ENCODE peak calls at places on chromosome 12, in ten cellular contexts. A is HT-29; K is DMS79; B is iPS DF 6.9; M is WTC11; O is ACHN; H is T47D; N is stimulated activated effector memory CD8-positive, alpha-beta T cell treated with anti-CD3 and anti-CD28 coated beads, Interleukin-12 subunit alpha, Interleukin-12 subunit beta, amount 100 ng/mL, for 72 hours; D is iPS-NIHi11; R is RWPE1. T is an unnamed sample.

GRCh38 chr12:101407438-101408345 is at the start of gene ARL1:
- DNase-seq in A (peak; percentile 91), K (peak; percentile 78), B (peak; percentile 60), M (peak; percentile 73), O (peak; percentile 94), H (peak; percentile 91), N (peak; percentile 80), D (peak; percentile 86), R (peak; percentile 81), T (peak; percentile 93)

GRCh38 chr12:43132291-43132690 is 419.7 kb downstream of the ADAMTS20 start:
- DNase-seq in A (no peak), K (no peak), B (no peak), M (no peak), O (no peak), H (no peak), N (no peak), D (no peak), R (no peak), T (no peak)

GRCh38 chr12:126093911-126094310 is 1028.7 kb downstream of the AACS start:
- DNase-seq in A (peak; percentile 43), K (no peak), B (peak; percentile 35), M (no peak), O (no peak), H (no peak), N (no peak), D (no peak), R (peak; percentile 47), T (no peak)

GRCh38 chr12:101697197-101697929 is at the start of gene CHPT1:
- DNase-seq in A (peak; percentile 31), K (peak; percentile 66), B (peak; percentile 37), M (peak; percentile 75), O (peak; percentile 64), H (peak; percentile 72), N (peak; percentile 58), D (peak; percentile 89), R (peak; percentile 43), T (peak; percentile 55)

GRCh38 chr12:114512351-114512750 is 106.4 kb upstream of the TBX5 start:
- DNase-seq in A (no peak), K (no peak), B (no peak), M (no peak), O (no peak), H (no peak), N (no peak), D (no peak), R (no peak), T (no peak)

GRCh38 chr12:57454566-57455373 is at the start of gene INHBE:
- DNase-seq in A (peak; percentile 22), K (peak; percentile 59), B (no peak), M (peak; percentile 96), O (no peak), H (no peak), N (no peak), D (peak; percentile 80), R (no peak), T (peak; percentile 82)

GRCh38 chr12:42696424-42697149 is 107.0 kb upstream of the PRICKLE1 start:
- DNase-seq in A (no peak), K (no peak), B (no peak), M (no peak), O (no peak), H (no peak), N (no peak), D (no peak), R (no peak), T (no peak)

GRCh38 chr12:31386364-31386777 is 60.4 kb upstream of the SINHCAF start:
- DNase-seq in A (no peak), K (no peak), B (peak; percentile 94), M (peak; percentile 80), O (no peak), H (no peak), N (no peak), D (peak; percentile 81), R (no peak), T (no peak)

GRCh38 chr12:54431911-54432814 is 13.1 kb upstream of the ITGA5 start:
- DNase-seq in A (no peak), K (no peak), B (no peak), M (peak; percentile 60), O (no peak), H (no peak), N (no peak), D (peak; percentile 72), R (peak; percentile 93), T (no peak)

GRCh38 chr12:60148109-60148508 is 552.3 kb downstream of the SLC16A7 start:
- DNase-seq in A (no peak), K (no peak), B (no peak), M (no peak), O (peak; percentile 10), H (no peak), N (no peak), D (no peak), R (peak; percentile 21), T (no peak)

GRCh38 chr12:82507656-82508055 is 149.3 kb downstream of the METTL25 start:
- DNase-seq in A (no peak), K (no peak), B (no peak), M (no peak), O (no peak), H (no peak), N (no peak), D (no peak), R (no peak), T (no peak)

GRCh38 chr12:105935106-105935505 is 203.6 kb downstream of the NUAK1 start:
- DNase-seq in A (no peak), K (no peak), B (no peak), M (no peak), O (no peak), H (no peak), N (no peak), D (no peak), R (no peak), T (no peak)

GRCh38 chr12:15752780-15753179 is 36.4 kb downstream of the EPS8 start:
- DNase-seq in A (no peak), K (no peak), B (no peak), M (no peak), O (no peak), H (no peak), N (no peak), D (no peak), R (no peak), T (no peak)

GRCh38 chr12:54360717-54361456 is 3.4 kb downstream of the GPR84 start:
- DNase-seq in A (peak; percentile 86), K (peak; percentile 12), B (no peak), M (peak; percentile 94), O (peak; percentile 91), H (peak; percentile 66), N (no peak), D (peak; percentile 65), R (peak; percentile 46), T (peak; percentile 88)

GRCh38 chr12:71888521-71888920 is 49.0 kb downstream of the TBC1D15 start:
- DNase-seq in A (no peak), K (no peak), B (no peak), M (no peak), O (no peak), H (no peak), N (no peak), D (no peak), R (no peak), T (no peak)

GRCh38 chr12:103778781-103779180 is 62.3 kb downstream of the NT5DC3 start:
- DNase-seq in A (no peak), K (no peak), B (no peak), M (no peak), O (no peak), H (no peak), N (no peak), D (no peak), R (no peak), T (no peak)

GRCh38 chr12:42124764-42125371 is 19.8 kb downstream of the GXYLT1 start:
- DNase-seq in A (no peak), K (no peak), B (no peak), M (no peak), O (peak; percentile 50), H (no peak), N (no peak), D (no peak), R (no peak), T (no peak)

GRCh38 chr12:49863946-49864816 is 21.3 kb upstream of the BCDIN3D start:
- DNase-seq in A (no peak), K (no peak), B (no peak), M (no peak), O (no peak), H (no peak), N (no peak), D (no peak), R (no peak), T (no peak)

GRCh38 chr12:130818381-130819247 is 20.4 kb downstream of the STX2 start:
- DNase-seq in A (peak; percentile 81), K (peak; percentile 50), B (peak; percentile 57), M (peak; percentile 90), O (peak; percentile 79), H (peak; percentile 94), N (peak; percentile 87), D (peak; percentile 98), R (peak; percentile 87), T (peak; percentile 49)

GRCh38 chr12:42119085-42119633 is 25.5 kb downstream of the GXYLT1 start:
- DNase-seq in A (no peak), K (no peak), B (no peak), M (no peak), O (no peak), H (no peak), N (no peak), D (no peak), R (no peak), T (no peak)

GRCh38 chr12:102427542-102427923 is 52.8 kb downstream of the IGF1 start:
- DNase-seq in A (no peak), K (no peak), B (no peak), M (no peak), O (no peak), H (no peak), N (no peak), D (no peak), R (no peak), T (no peak)

GRCh38 chr12:123077298-123078113 is 73.4 kb downstream of the PITPNM2 start:
- DNase-seq in A (no peak), K (no peak), B (no peak), M (no peak), O (no peak), H (no peak), N (no peak), D (no peak), R (no peak), T (no peak)

GRCh38 chr12:104446646-104447415 is 9.9 kb upstream of the CHST11 start:
- DNase-seq in A (no peak), K (no peak), B (no peak), M (no peak), O (no peak), H (no peak), N (no peak), D (no peak), R (no peak), T (no peak)

GRCh38 chr12:53399896-53400295 is 19.9 kb downstream of the SP1 start:
- DNase-seq in A (no peak), K (no peak), B (no peak), M (no peak), O (no peak), H (no peak), N (no peak), D (no peak), R (no peak), T (no peak)

GRCh38 chr12:123058471-123058870 is 78.0 kb downstream of the ARL6IP4 start:
- DNase-seq in A (no peak), K (peak; percentile 98), B (no peak), M (no peak), O (no peak), H (no peak), N (no peak), D (no peak), R (no peak), T (no peak)

GRCh38 chr12:47753021-47754001 is 5.4 kb downstream of the RAPGEF3 start:
- DNase-seq in A (peak; percentile 88), K (no peak), B (no peak), M (peak; percentile 53), O (peak; percentile 47), H (peak; percentile 69), N (no peak), D (peak; percentile 75), R (peak; percentile 48), T (no peak)

GRCh38 chr12:690466-690865 is 27.2 kb upstream of the NINJ2 start:
- DNase-seq in A (no peak), K (no peak), B (no peak), M (no peak), O (no peak), H (no peak), N (no peak), D (no peak), R (no peak), T (no peak)

GRCh38 chr12:82687020-82687951 is 580 bp downstream of the TMTC2 start:
- DNase-seq in A (peak; percentile 86), K (no peak), B (no peak), M (peak; percentile 63), O (peak; percentile 67), H (no peak), N (peak; percentile 52), D (peak; percentile 65), R (peak; percentile 52), T (peak; percentile 54)